ENCODE peak calls at places on chromosomes 12 and 14, in ten cellular contexts. A is progenitor cell of endocrine pancreas, H is cardiac fibroblast, J is SK-N-SH, Q is adrenal gland, Z is kidney epithelial cell, N is GM06990, K is K562, Y is mucosa of descending colon, P is H9. F is an unnamed sample.

GRCh38 chr12:9760699-9761406 is at the start of gene CD69:
- DNase-seq in Y (no peak), H (no peak), Z (peak; percentile 49), A (no peak), P (no peak), J (no peak), K (no peak), Q (no peak), N (peak; percentile 66), F (no peak)

GRCh38 chr14:66233571-66233970 is 252.6 kb upstream of the CCDC196 start:
- DNase-seq in Y (no peak), P (no peak), H (no peak), Q (peak; percentile 60), N (no peak), J (peak; percentile 8), Z (no peak), K (no peak), A (no peak), F (no peak)

GRCh38 chr14:75452900-75453816 is 25.3 kb downstream of the JDP2 start:
- DNase-seq in J (peak; percentile 39), Z (peak; percentile 53), A (peak; percentile 19), Q (peak; percentile 81), K (no peak), H (peak; percentile 77), N (no peak), P (peak; percentile 94), Y (no peak), F (peak; percentile 91)

GRCh38 chr12:129615001-129615400 is 288.8 kb downstream of the TMEM132D start:
- DNase-seq in N (no peak), H (no peak), K (no peak), A (no peak), P (no peak), Q (no peak), Z (no peak), Y (no peak), J (no peak), F (peak; percentile 57)

GRCh38 chr12:6341439-6342139 is at the start of gene TNFRSF1A:
- DNase-seq in N (peak; percentile 50), P (peak; percentile 82), H (peak; percentile 87), A (peak; percentile 34), Y (peak; percentile 73), Z (no peak), J (peak; percentile 83), Q (peak; percentile 90), K (peak; percentile 61), F (peak; percentile 89)

GRCh38 chr12:113912761-113913295 is 53.3 kb downstream of the RBM19 start:
- DNase-seq in K (peak; percentile 81), P (peak; percentile 90), Y (peak; percentile 59), A (peak; percentile 77), Z (no peak), N (no peak), J (peak; percentile 82), Q (peak; percentile 92), H (peak; percentile 83), F (peak; percentile 58)

GRCh38 chr12:3267690-3268089 is 190.5 kb downstream of the TSPAN9 start:
- DNase-seq in A (no peak), K (no peak), N (no peak), Y (no peak), H (no peak), Z (no peak), P (no peak), Q (no peak), J (no peak), F (no peak)

GRCh38 chr12:112973712-112974305 is 4.5 kb upstream of the OAS2 start:
- DNase-seq in H (no peak), Z (no peak), Y (no peak), N (no peak), J (no peak), A (no peak), K (no peak), Q (no peak), P (no peak), F (no peak)

GRCh38 chr14:71206766-71207371 is 299.6 kb downstream of the PCNX1 start:
- DNase-seq in Y (no peak), A (no peak), Q (peak; percentile 89), N (no peak), J (peak; percentile 64), Z (peak; percentile 26), P (no peak), H (peak; percentile 87), K (no peak), F (peak; percentile 85)

GRCh38 chr14:85531141-85531593 is 1.2 kb downstream of the FLRT2 start:
- DNase-seq in Y (peak; percentile 28), J (peak; percentile 5), K (no peak), P (peak; percentile 75), H (peak; percentile 80), A (peak; percentile 27), Q (peak; percentile 56), Z (no peak), N (no peak), F (peak; percentile 85)

GRCh38 chr14:85532570-85532969 is 2.6 kb downstream of the FLRT2 start:
- DNase-seq in H (no peak), K (no peak), P (no peak), Y (no peak), Q (no peak), N (no peak), J (no peak), A (no peak), Z (no peak), F (no peak)

GRCh38 chr14:85530626-85531025 is 682 bp downstream of the FLRT2 start:
- DNase-seq in P (no peak), K (no peak), Z (no peak), Y (no peak), A (no peak), N (no peak), J (no peak), H (no peak), Q (no peak), F (no peak)

GRCh38 chr14:85532981-85533820 is 3.3 kb downstream of the FLRT2 start:
- DNase-seq in N (no peak), P (peak; percentile 90), Z (no peak), H (peak; percentile 89), Q (peak; percentile 63), Y (no peak), K (no peak), J (peak; percentile 19), A (peak; percentile 43), F (peak; percentile 93)

DNA sequence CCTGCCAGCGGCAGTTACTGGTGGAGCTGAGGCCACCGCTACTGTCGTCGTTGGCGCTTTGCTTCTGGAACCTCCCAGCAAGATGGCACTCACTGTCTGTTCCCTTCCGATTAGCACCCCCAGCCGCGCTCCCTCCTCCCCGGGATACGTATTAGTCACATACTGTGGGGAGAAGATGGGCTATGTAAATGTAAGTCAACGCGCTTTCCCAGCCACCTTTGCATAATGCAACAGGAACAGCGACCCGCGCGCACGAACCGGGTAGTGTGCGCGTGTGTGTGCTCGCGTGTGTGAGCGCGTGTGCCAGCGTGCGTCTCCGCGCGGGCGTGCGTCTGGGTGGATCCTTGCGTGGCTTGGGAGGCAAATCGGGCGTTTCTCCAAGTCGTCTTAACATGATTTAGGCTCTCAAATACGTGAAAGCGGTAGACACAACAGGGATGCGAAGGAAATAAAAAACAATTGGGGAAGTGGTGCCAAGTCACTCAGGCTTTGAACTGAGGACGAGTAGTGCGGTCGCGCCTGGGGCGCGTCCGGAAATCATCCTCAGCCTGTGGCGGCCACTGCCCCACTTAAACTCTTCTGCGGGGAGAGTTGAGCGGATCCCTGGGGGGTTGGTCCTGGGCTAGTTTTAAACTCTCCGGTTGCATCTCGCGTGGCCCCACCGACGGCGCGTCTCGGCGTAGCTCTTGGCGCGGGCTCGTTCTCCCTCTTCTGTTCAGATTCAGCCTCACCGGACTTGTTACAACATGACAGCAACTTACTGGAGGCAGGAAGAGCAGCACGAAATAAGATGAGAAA is 1.8 kb downstream of the FLRT2 start:
- DNase-seq in Y (peak; percentile 43), K (no peak), Z (no peak), J (peak; percentile 21), H (peak; percentile 89), N (no peak), Q (peak; percentile 67), A (peak; percentile 15), P (peak; percentile 78), F (peak; percentile 89)
- TF ChIP-seq CTCF in Y (no peak), K (no peak), Z (peak; percentile 40), J (peak; percentile 62), H (peak; percentile 34), N (no peak), Q (no peak), A (peak; percentile 30), P (no peak), F (peak; percentile 37)

DNA sequence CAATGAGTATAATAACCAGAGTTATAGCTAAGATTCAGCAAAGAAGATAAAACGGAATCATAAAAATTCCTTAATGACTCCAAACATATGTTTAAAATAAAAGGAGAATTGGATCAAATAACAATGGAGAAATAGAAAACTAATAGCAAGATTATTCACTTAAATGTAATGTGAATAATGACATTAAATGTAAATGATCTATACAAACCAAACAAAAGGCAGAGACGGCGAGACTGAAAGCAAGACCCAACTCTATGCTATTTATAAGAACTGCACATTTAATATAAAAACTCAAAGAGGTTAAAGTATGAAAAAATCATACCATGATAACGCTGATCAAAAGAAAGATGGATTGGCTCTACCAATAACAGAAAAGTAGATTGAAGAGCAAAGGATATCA is 3.9 kb upstream of the TSHR start:
- DNase-seq in Y (no peak), H (no peak), Q (no peak), Z (no peak), K (no peak), A (no peak), N (no peak), J (no peak), P (no peak), F (no peak)
- TF ChIP-seq CTCF in Y (no peak), H (no peak), Q (no peak), Z (no peak), K (no peak), A (no peak), N (no peak), J (no peak), P (no peak), F (no peak)

DNA sequence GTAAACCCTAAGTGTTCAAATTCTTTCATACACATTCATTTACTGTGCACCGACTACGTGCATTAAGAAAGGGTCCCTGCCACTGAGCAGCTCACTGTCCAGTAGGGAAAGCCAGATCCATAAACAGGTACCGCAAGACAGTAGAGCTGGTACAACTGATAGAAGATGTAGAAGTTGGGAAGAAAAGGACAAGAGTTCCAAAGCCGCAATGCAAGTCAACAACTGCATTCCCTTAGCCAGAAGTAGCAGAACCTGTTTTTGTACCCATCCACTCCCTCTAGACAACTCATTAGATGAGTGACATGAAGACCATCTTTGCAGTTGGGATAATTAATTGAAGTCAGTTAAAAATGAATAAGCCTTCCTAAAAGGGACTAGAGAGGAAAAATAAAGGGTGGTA is 1.3 kb downstream of the SENP1 start:
- DNase-seq in N (no peak), H (no peak), Z (no peak), P (no peak), K (no peak), Y (no peak), Q (no peak), J (no peak), A (no peak), F (no peak)
- TF ChIP-seq CTCF in N (no peak), H (no peak), Z (no peak), P (no peak), K (no peak), Y (no peak), Q (no peak), J (no peak), A (no peak), F (no peak)

DNA sequence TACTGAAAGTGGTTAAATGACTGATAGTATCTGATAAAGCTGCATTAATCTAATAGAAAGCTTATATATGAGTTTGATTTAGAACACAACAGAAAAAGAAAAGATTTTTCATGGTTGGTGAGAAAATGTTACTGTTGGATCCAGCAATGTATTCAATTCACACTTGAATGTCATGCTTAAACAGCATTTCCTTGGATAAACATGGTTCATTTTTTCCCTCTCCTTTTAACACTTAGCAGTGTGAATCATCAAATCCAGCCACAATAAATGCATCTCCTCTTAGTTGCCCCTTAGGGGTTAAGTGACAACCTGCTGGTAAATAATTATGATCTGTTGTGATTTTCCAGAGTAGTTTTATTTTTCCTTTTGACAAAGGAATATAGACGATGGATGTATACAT is 74.9 kb upstream of the GRIP1 start:
- DNase-seq in Z (no peak), P (no peak), K (no peak), J (no peak), Y (no peak), N (no peak), H (no peak), Q (no peak), A (no peak), F (no peak)
- TF ChIP-seq CTCF in Z (no peak), P (no peak), K (no peak), J (no peak), Y (no peak), N (no peak), H (no peak), Q (no peak), A (no peak), F (no peak)

F was measured in MCF 10A.